ENCODE peak calls at places on chromosomes 12 and 14, in five cellular contexts. F is trophoblast cell, M is neuronal stem cell, C is H1, N is H9. Z is an unnamed sample.
A peak's percentile ranks its signal among the peaks of the same experiment; 100 is the strongest.

GRCh38 chr12:32309811-32310755 is 89.3 kb upstream of the FGD4 start:
- DNase-seq in N (no peak), C (no peak), F (no peak), M (no peak), Z (no peak)

GRCh38 chr12:111066744-111067437 is 146.5 kb upstream of the MYL2 start:
- DNase-seq in C (no peak), M (no peak), F (no peak), N (peak; percentile 58), Z (no peak)

GRCh38 chr12:96141216-96141944 is 52.8 kb upstream of the ELK3 start:
- DNase-seq in N (no peak), M (no peak), F (peak; percentile 28), C (no peak), Z (peak; percentile 75)

GRCh38 chr12:57216014-57216891 is at the start of gene NXPH4:
- DNase-seq in M (no peak), C (peak; percentile 84), N (peak; percentile 88), F (peak; percentile 27), Z (no peak)

GRCh38 chr12:47038270-47038748 is 41.1 kb upstream of the PCED1B start:
- DNase-seq in M (no peak), N (no peak), C (no peak), F (peak; percentile 76), Z (peak; percentile 51)

GRCh38 chr12:92558806-92559205 is 144.0 kb upstream of the PLEKHG7 start:
- DNase-seq in N (no peak), M (no peak), F (peak; percentile 23), C (no peak), Z (peak; percentile 26)

GRCh38 chr12:114902665-114903393 is 218.9 kb upstream of the TBX3 start:
- DNase-seq in M (no peak), F (no peak), C (no peak), N (no peak), Z (peak; percentile 70)

GRCh38 chr12:95385646-95386045 is 88.3 kb upstream of the METAP2 start:
- DNase-seq in M (no peak), N (no peak), C (no peak), F (no peak), Z (no peak)

GRCh38 chr14:38553586-38553985 is 297.7 kb upstream of the CLEC14A start:
- DNase-seq in N (no peak), F (no peak), C (no peak), M (no peak), Z (peak; percentile 44)

GRCh38 chr12:26863515-26863914 is 30.5 kb upstream of the ITPR2 start:
- DNase-seq in N (no peak), F (no peak), C (no peak), M (no peak), Z (no peak)

GRCh38 chr12:123474493-123475255 is 16.7 kb downstream of the SNRNP35 start:
- DNase-seq in F (no peak), M (no peak), C (no peak), N (no peak), Z (no peak)

GRCh38 chr12:70443274-70443673 is 77.2 kb downstream of the KCNMB4 start:
- DNase-seq in M (no peak), F (no peak), C (no peak), N (no peak), Z (peak; percentile 11)

GRCh38 chr14:78022059-78022458 is 148.1 kb upstream of the NRXN3 start:
- DNase-seq in F (peak; percentile 84), N (peak; percentile 85), C (peak; percentile 95), M (peak; percentile 67), Z (no peak)

GRCh38 chr12:52254965-52255751 is 19.3 kb upstream of the KRT86 start:
- DNase-seq in N (no peak), F (peak; percentile 47), C (no peak), M (no peak), Z (no peak)

GRCh38 chr12:93177208-93178153 is 200.2 kb upstream of the NUDT4 start:
- DNase-seq in N (no peak), M (no peak), C (no peak), F (no peak), Z (peak; percentile 29)

GRCh38 chr12:26848156-26848825 is 15.3 kb upstream of the ITPR2 start:
- DNase-seq in M (no peak), C (no peak), N (no peak), F (peak; percentile 91), Z (peak; percentile 80)

GRCh38 chr12:21350975-21351374 is 16.3 kb upstream of the SLCO1A2 start:
- DNase-seq in M (no peak), N (no peak), C (no peak), F (no peak), Z (no peak)
- H2BK12ac ChIP-seq in M (no peak overlapping the region), N (no peak overlapping the region), C (no peak overlapping the region), F (no peak overlapping the region), Z (no peak overlapping the region)

DNA sequence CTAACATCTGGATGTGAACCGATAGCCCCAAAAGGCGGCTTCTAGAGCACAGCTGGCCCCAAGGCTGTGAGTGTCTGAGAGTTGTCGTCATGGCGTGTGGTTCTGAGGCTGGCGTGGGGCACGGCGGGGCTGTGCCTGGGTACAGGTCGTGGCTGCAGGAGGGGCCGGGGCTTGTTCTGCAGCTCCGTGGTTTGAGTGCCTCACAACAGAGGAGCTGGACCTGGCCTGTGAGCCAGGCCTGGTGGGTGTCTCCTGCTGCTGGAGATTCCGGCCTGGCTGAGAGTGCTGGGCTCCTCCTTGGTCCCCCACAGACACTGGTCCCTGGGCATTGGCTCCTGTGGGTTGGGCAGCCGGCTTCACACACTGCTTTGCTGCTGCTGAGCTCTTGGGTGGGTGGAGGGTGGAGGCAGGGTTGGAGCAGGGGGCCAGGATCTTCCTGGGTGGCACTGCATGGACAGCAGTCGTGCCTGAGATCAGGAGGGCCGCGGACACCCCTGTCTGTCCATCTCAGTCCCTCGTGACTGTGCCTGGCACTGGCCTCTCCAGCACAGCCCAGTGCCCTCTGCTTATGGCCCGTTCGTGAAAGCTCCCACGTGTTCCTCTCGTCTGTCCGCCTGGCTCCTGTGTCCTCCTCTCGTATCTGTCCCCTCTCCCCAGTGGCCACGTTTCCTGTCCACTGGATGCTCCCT is 31.8 kb upstream of the TEX22 start:
- DNase-seq in M (no peak), N (no peak), C (no peak), F (no peak), Z (no peak)
- H3K4me1 ChIP-seq in M (no peaks in the 10 kb centered on the region), N (no peaks in the 10 kb centered on the region), C (no peaks in the 10 kb centered on the region), F (no peaks in the 10 kb centered on the region), Z (peaks cover 1% of the 10 kb centered on the region)

DNA sequence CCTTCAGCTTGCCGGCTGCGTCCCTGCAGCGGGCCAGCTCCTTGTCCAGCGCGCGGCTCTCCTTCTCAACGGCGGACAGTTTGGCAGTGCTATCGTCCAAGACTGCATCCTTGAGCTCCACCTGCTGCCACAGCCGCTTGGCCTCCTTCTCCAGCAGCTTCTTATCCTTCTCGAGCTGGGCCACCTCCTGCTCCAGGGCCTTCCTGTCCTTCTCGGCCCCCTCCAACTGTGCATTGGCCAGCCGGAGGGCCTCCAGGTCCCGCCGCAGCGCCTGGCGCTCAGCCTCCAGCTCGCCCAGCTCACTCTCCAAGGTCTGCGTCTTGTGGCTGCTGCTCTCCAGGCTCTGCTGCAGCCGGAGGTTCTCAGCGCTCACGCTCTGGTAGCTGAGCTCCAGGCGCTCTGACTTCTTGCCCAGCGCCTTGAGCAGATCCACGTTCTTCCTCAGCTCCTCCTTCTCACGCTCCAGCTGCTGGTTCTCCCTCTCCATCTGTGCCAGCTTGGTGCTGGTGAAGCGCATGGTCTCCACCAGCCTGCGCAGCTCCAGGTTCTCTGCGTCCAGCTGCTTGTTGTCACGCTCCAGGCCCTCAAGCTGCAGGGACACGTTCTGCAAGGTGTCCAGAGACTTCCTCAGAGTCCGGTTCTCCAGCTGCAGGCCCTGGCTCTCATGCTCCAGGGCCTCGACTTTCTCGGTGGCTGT is 68.8 kb upstream of the GPR68 start:
- DNase-seq in N (no peak), M (no peak), F (no peak), C (no peak), Z (no peak)
- H2BK12ac ChIP-seq in N (no peak overlapping the region), M (no peak overlapping the region), F (no peak overlapping the region), C (no peak overlapping the region), Z (no peak overlapping the region)

DNA sequence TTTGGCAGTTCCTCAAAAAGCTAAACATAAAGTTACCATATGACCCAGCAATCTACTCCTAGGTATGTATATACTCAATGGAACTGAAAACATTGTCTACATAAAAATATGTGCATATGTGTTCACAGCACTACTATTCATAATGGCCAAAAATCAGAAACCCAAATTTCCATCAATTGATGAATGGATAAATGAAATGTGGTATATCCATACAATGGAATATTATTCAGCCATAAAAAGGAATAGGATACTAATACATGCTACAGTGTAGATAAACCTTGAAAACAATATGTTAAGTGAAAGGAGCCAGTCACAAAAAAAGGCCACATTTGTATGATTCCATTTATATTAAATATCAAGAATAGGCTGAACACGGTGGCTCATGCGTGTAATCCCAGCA is 3.4 kb downstream of the ACYP1 start:
- DNase-seq in M (no peak), F (no peak), C (no peak), N (no peak), Z (no peak)
- H3K4me1 ChIP-seq in M (peaks cover 5% of the 10 kb centered on the region), F (peaks cover 6% of the 10 kb centered on the region), C (no peaks in the 10 kb centered on the region), N (no peaks in the 10 kb centered on the region), Z (no peaks in the 10 kb centered on the region)

DNA sequence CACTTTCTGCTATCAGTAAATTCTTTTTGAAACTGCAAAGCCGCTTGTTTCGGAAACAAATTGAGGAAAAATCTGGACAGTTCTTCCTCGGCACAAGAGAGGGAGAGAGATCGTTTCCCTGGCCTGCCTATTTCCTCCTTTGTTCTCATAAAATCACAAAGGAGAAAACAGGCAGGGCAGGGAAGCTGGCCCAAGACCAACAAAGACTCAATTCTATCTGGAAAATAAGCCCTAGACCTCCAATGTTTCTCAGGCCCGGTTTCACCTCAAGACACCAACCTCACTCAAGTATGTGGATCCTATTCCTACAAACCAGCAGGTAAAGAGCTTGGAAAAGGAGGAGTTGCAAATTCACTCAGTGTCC is 19.5 kb downstream of the DICER1 start:
- DNase-seq in M (no peak), N (no peak), F (no peak), C (no peak), Z (no peak)
- H2BK12ac ChIP-seq in M (no peak overlapping the region), N (no peak overlapping the region), F (no peak overlapping the region), C (no peak overlapping the region), Z (no peak overlapping the region)

DNA sequence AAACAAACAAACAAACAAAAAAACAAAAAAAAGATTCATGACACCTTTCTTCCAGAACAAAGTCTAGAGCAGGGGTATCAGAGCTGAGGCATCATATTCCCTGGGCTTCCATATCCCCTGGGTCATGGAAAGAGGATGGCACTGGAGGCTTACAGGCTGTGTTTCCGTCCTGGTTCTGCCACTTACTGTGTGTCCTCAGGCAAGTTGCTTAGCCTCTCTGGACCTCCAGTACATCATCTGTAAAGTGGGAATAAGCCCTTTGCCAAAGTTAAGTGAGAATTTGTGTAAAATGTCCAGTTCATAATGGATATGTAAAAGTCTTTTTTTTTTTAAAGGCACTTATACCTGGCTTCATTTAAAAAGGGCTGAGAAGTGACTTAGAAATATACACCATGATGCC is 62.0 kb upstream of the FAM222A start:
- DNase-seq in M (no peak), N (no peak), C (no peak), F (no peak), Z (no peak)
- H3K4me1 ChIP-seq in M (peaks cover 2% of the 10 kb centered on the region), N (no peaks in the 10 kb centered on the region), C (no peaks in the 10 kb centered on the region), F (no peaks in the 10 kb centered on the region), Z (no peaks in the 10 kb centered on the region)

DNA sequence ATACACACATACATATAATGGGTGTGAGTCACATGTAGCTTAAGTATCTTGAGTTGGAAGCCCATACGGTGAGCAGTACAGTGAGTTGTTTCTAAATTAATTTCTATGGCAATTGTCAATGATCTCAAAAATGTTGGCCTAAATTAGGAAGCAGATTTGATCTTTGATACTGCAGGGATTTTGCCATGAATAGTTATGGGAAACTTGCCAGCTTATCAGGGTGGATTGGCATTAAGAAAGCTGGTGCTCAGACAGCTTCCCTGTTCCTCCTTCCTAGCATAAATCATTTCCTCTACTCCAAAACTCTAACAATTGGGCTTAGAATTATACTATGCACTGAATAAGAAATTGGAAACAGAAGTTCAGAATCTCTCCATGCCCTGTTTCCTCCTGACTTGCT is 150.9 kb upstream of the FRMD6 start:
- DNase-seq in C (no peak), M (no peak), F (no peak), N (no peak), Z (no peak)
- H2BK12ac ChIP-seq in C (no peak overlapping the region), M (no peak overlapping the region), F (no peak overlapping the region), N (no peak overlapping the region), Z (no peak overlapping the region)

GRCh38 chr12:2165021-2165420 is 112.2 kb downstream of the CACNA1C start:
- DNase-seq in C (no peak), F (no peak), N (no peak), M (no peak), Z (no peak)
- H3K4me1 ChIP-seq in C (no peaks in the 10 kb centered on the region), F (peaks cover 3% of the 10 kb centered on the region), N (no peaks in the 10 kb centered on the region), M (no peaks in the 10 kb centered on the region), Z (peaks cover 4% of the 10 kb centered on the region)